ENCODE peak calls at places on chromosome 1, in nine cellular contexts. One of them, this sample, is unnamed.

GRCh38 chr1:228046421-228047182 is 35.9 kb upstream of the ARF1 start:
- DNase-seq in K562: no peak
- DNase-seq in prostate gland: no peak
- DNase-seq in vagina: no peak
- DNase-seq in sigmoid colon: peak
- DNase-seq in HCT116: no peak
- DNase-seq in stomach: no peak
- DNase-seq in transverse colon: no peak
- DNase-seq in GM23338: no peak
- DNase-seq in this sample: no peak

GRCh38 chr1:117512728-117513321 is 93.0 kb upstream of the TENT5C start:
- DNase-seq in vagina: no peak
- DNase-seq in sigmoid colon: no peak
- DNase-seq in GM23338: peak
- DNase-seq in K562: peak
- DNase-seq in transverse colon: no peak
- DNase-seq in HCT116: no peak
- DNase-seq in stomach: no peak
- DNase-seq in prostate gland: no peak
- DNase-seq in this sample: no peak

GRCh38 chr1:49048188-49048587 is 271.5 kb upstream of the BEND5 start:
- DNase-seq in stomach: no peak
- DNase-seq in GM23338: no peak
- DNase-seq in prostate gland: no peak
- DNase-seq in transverse colon: no peak
- DNase-seq in vagina: no peak
- DNase-seq in K562: no peak
- DNase-seq in sigmoid colon: no peak
- DNase-seq in HCT116: no peak
- DNase-seq in this sample: no peak

GRCh38 chr1:218412181-218412580 is 67.0 kb downstream of the TGFB2 start:
- DNase-seq in HCT116: no peak
- DNase-seq in GM23338: no peak
- DNase-seq in sigmoid colon: no peak
- DNase-seq in K562: no peak
- DNase-seq in prostate gland: no peak
- DNase-seq in transverse colon: no peak
- DNase-seq in stomach: no peak
- DNase-seq in vagina: no peak
- DNase-seq in this sample: no peak

GRCh38 chr1:38125016-38125415 is 78.4 kb upstream of the POU3F1 start:
- DNase-seq in vagina: no peak
- DNase-seq in HCT116: no peak
- DNase-seq in K562: no peak
- DNase-seq in stomach: no peak
- DNase-seq in prostate gland: no peak
- DNase-seq in GM23338: no peak
- DNase-seq in sigmoid colon: peak
- DNase-seq in transverse colon: no peak
- DNase-seq in this sample: no peak

GRCh38 chr1:11913291-11913690 is 12.9 kb downstream of the KIAA2013 start:
- DNase-seq in HCT116: no peak
- DNase-seq in prostate gland: no peak
- DNase-seq in GM23338: peak
- DNase-seq in sigmoid colon: no peak
- DNase-seq in K562: no peak
- DNase-seq in vagina: no peak
- DNase-seq in stomach: no peak
- DNase-seq in transverse colon: no peak
- DNase-seq in this sample: no peak

GRCh38 chr1:170545476-170545875 is 13.5 kb downstream of the GORAB start:
- DNase-seq in GM23338: no peak
- DNase-seq in vagina: no peak
- DNase-seq in transverse colon: no peak
- DNase-seq in HCT116: no peak
- DNase-seq in prostate gland: no peak
- DNase-seq in stomach: no peak
- DNase-seq in K562: no peak
- DNase-seq in sigmoid colon: no peak
- DNase-seq in this sample: no peak

GRCh38 chr1:85406887-85407593 is 57.9 kb downstream of the DDAH1 start:
- DNase-seq in prostate gland: peak
- DNase-seq in HCT116: peak
- DNase-seq in K562: no peak
- DNase-seq in transverse colon: peak
- DNase-seq in sigmoid colon: peak
- DNase-seq in stomach: peak
- DNase-seq in vagina: no peak
- DNase-seq in GM23338: no peak
- DNase-seq in this sample: no peak

GRCh38 chr1:43053040-43053439 is 94.4 kb upstream of the SLC2A1 start:
- DNase-seq in transverse colon: no peak
- DNase-seq in GM23338: no peak
- DNase-seq in K562: no peak
- DNase-seq in HCT116: no peak
- DNase-seq in stomach: no peak
- DNase-seq in vagina: no peak
- DNase-seq in prostate gland: no peak
- DNase-seq in sigmoid colon: no peak
- DNase-seq in this sample: no peak

GRCh38 chr1:192747305-192747704 is 61.5 kb upstream of the RGS2 start:
- DNase-seq in HCT116: no peak
- DNase-seq in prostate gland: no peak
- DNase-seq in GM23338: no peak
- DNase-seq in transverse colon: no peak
- DNase-seq in K562: no peak
- DNase-seq in sigmoid colon: no peak
- DNase-seq in stomach: no peak
- DNase-seq in vagina: no peak
- DNase-seq in this sample: no peak

GRCh38 chr1:52947490-52947889 is 20.4 kb downstream of the SCP2 start:
- DNase-seq in sigmoid colon: no peak
- DNase-seq in stomach: no peak
- DNase-seq in GM23338: no peak
- DNase-seq in HCT116: no peak
- DNase-seq in vagina: no peak
- DNase-seq in K562: no peak
- DNase-seq in prostate gland: no peak
- DNase-seq in transverse colon: no peak
- DNase-seq in this sample: no peak

GRCh38 chr1:160956966-160957365 is 2.4 kb upstream of the ITLN2 start:
- DNase-seq in K562: no peak
- DNase-seq in sigmoid colon: no peak
- DNase-seq in GM23338: no peak
- DNase-seq in HCT116: no peak
- DNase-seq in stomach: no peak
- DNase-seq in transverse colon: no peak
- DNase-seq in vagina: no peak
- DNase-seq in prostate gland: no peak
- DNase-seq in this sample: no peak

GRCh38 chr1:17414022-17414421 is 25.5 kb downstream of the RCC2 start:
- DNase-seq in stomach: no peak
- DNase-seq in GM23338: no peak
- DNase-seq in transverse colon: no peak
- DNase-seq in HCT116: no peak
- DNase-seq in prostate gland: no peak
- DNase-seq in sigmoid colon: no peak
- DNase-seq in K562: no peak
- DNase-seq in vagina: no peak
- DNase-seq in this sample: no peak

GRCh38 chr1:17409391-17409811 is 30.1 kb downstream of the RCC2 start:
- DNase-seq in sigmoid colon: no peak
- DNase-seq in K562: no peak
- DNase-seq in stomach: peak
- DNase-seq in GM23338: no peak
- DNase-seq in prostate gland: no peak
- DNase-seq in vagina: no peak
- DNase-seq in HCT116: no peak
- DNase-seq in transverse colon: no peak
- DNase-seq in this sample: no peak

GRCh38 chr1:17416389-17416788 is 23.1 kb downstream of the RCC2 start:
- DNase-seq in prostate gland: no peak
- DNase-seq in K562: no peak
- DNase-seq in vagina: no peak
- DNase-seq in transverse colon: no peak
- DNase-seq in stomach: no peak
- DNase-seq in GM23338: no peak
- DNase-seq in sigmoid colon: no peak
- DNase-seq in HCT116: no peak
- DNase-seq in this sample: no peak

GRCh38 chr1:17412093-17412870 is 27.2 kb downstream of the RCC2 start:
- DNase-seq in vagina: no peak
- DNase-seq in stomach: no peak
- DNase-seq in sigmoid colon: no peak
- DNase-seq in GM23338: no peak
- DNase-seq in prostate gland: peak
- DNase-seq in K562: no peak
- DNase-seq in HCT116: no peak
- DNase-seq in transverse colon: no peak
- DNase-seq in this sample: no peak
- TF ChIP-seq POLR2AphosphoS5 in vagina: no peak
- TF ChIP-seq POLR2AphosphoS5 in stomach: no peak
- TF ChIP-seq POLR2AphosphoS5 in sigmoid colon: no peak
- TF ChIP-seq POLR2AphosphoS5 in GM23338: no peak
- TF ChIP-seq POLR2AphosphoS5 in prostate gland: peak
- TF ChIP-seq POLR2AphosphoS5 in K562: peak
- TF ChIP-seq POLR2AphosphoS5 in HCT116: no peak
- TF ChIP-seq POLR2AphosphoS5 in transverse colon: no peak
- TF ChIP-seq POLR2AphosphoS5 in this sample: no peak

DNA sequence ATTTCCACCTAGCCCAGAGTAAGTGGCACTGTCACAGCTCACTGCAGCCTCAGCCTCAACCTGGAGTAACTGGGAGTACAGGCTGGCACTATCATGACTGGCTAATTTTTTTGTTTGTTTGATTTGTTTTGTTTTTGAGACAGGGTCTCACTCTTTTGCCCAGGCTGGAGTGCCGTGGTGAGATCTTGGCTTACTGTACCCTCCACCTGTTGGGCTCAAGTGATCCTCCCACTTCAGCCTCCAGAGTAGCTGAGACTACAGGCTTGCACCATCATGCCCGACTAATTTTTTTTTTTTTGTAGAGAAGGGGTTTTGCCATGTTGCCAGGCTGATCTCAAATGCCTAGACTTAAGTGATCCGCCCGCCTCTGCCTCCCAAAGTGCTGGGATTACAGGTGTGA is 2.5 kb downstream of the UCK2 start:
- DNase-seq in vagina: no peak
- DNase-seq in sigmoid colon: no peak
- DNase-seq in stomach: no peak
- DNase-seq in GM23338: no peak
- DNase-seq in prostate gland: no peak
- DNase-seq in transverse colon: no peak
- DNase-seq in HCT116: no peak
- DNase-seq in K562: no peak
- DNase-seq in this sample: no peak
- H3K4me3 ChIP-seq in vagina: no peak
- H3K4me3 ChIP-seq in sigmoid colon: no peak
- H3K4me3 ChIP-seq in stomach: peak
- H3K4me3 ChIP-seq in GM23338: peak
- H3K4me3 ChIP-seq in prostate gland: no peak
- H3K4me3 ChIP-seq in transverse colon: no peak
- H3K4me3 ChIP-seq in HCT116: no peak
- H3K4me3 ChIP-seq in K562: peak
- H3K4me3 ChIP-seq in this sample: peak

DNA sequence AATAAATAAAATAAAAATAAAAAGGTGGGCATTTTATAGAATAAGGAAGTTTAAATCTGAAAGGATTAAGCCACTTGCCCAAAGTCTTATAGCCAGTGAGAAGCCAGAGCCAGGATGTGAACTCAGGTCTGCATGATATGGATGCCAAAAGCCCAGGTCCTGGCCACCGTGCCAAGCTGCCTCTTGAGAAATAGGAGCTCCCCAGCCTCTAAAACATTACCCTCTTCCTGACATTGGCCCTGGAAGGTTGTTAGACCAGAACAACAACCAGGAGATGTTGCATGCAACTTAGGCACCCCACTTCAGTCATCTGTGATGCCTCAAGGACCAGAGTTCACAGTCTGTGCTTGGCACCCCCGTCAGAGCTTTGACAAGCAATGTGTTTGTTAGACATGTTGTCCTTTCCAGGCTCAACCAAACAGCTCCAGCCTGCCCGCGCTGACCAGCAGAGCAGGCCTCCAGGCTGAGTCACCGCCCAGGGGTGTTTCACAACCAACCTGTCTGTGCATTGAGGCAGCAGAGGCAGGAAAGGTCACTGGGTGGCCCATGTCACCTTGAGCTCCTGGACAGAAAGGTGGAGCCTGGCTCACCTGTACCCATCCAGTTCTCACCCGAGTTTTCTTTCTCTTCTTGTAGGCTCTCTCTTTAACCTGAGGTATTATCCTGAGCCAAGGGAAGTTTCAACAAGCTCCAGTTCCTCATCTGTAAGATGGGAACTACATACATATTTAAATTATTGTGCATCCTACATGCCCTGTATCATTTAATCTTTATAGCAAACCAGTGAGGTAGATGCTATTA is 14.9 kb upstream of the MED18 start:
- DNase-seq in vagina: no peak
- DNase-seq in sigmoid colon: no peak
- DNase-seq in prostate gland: no peak
- DNase-seq in K562: peak
- DNase-seq in HCT116: peak
- DNase-seq in stomach: peak
- DNase-seq in GM23338: no peak
- DNase-seq in transverse colon: peak
- DNase-seq in this sample: no peak
- H3K27ac ChIP-seq in vagina: no peak
- H3K27ac ChIP-seq in sigmoid colon: no peak
- H3K27ac ChIP-seq in prostate gland: no peak
- H3K27ac ChIP-seq in K562: peak
- H3K27ac ChIP-seq in HCT116: peak
- H3K27ac ChIP-seq in stomach: no peak
- H3K27ac ChIP-seq in GM23338: no peak
- H3K27ac ChIP-seq in transverse colon: no peak
- H3K27ac ChIP-seq in this sample: no peak

GRCh38 chr1:145993618-145994390 is 2.6 kb downstream of the TXNIP start:
- DNase-seq in HCT116: no peak
- DNase-seq in K562: no peak
- DNase-seq in prostate gland: no peak
- DNase-seq in stomach: peak
- DNase-seq in GM23338: no peak
- DNase-seq in vagina: no peak
- DNase-seq in transverse colon: no peak
- DNase-seq in sigmoid colon: peak
- DNase-seq in this sample: no peak

GRCh38 chr1:145992502-145992936 is 3.9 kb downstream of the TXNIP start:
- DNase-seq in transverse colon: no peak
- DNase-seq in HCT116: no peak
- DNase-seq in stomach: peak
- DNase-seq in prostate gland: no peak
- DNase-seq in K562: no peak
- DNase-seq in GM23338: no peak
- DNase-seq in vagina: no peak
- DNase-seq in sigmoid colon: peak
- DNase-seq in this sample: no peak

GRCh38 chr1:145990249-145991097 is 5.9 kb downstream of the TXNIP start:
- DNase-seq in vagina: no peak
- DNase-seq in HCT116: no peak
- DNase-seq in transverse colon: peak
- DNase-seq in K562: no peak
- DNase-seq in stomach: peak
- DNase-seq in prostate gland: no peak
- DNase-seq in GM23338: peak
- DNase-seq in sigmoid colon: peak
- DNase-seq in this sample: no peak

GRCh38 chr1:145992958-145993617 is 3.3 kb downstream of the TXNIP start:
- DNase-seq in K562: no peak
- DNase-seq in vagina: no peak
- DNase-seq in sigmoid colon: no peak
- DNase-seq in HCT116: no peak
- DNase-seq in prostate gland: no peak
- DNase-seq in transverse colon: no peak
- DNase-seq in stomach: no peak
- DNase-seq in GM23338: no peak
- DNase-seq in this sample: no peak

GRCh38 chr1:145991799-145992412 is 4.5 kb downstream of the TXNIP start:
- DNase-seq in prostate gland: no peak
- DNase-seq in stomach: peak
- DNase-seq in GM23338: no peak
- DNase-seq in vagina: no peak
- DNase-seq in transverse colon: no peak
- DNase-seq in sigmoid colon: peak
- DNase-seq in HCT116: no peak
- DNase-seq in K562: peak
- DNase-seq in this sample: no peak
- TF ChIP-seq POLR2AphosphoS5 in prostate gland: peak
- TF ChIP-seq POLR2AphosphoS5 in stomach: no peak
- TF ChIP-seq POLR2AphosphoS5 in GM23338: peak
- TF ChIP-seq POLR2AphosphoS5 in vagina: no peak
- TF ChIP-seq POLR2AphosphoS5 in transverse colon: peak
- TF ChIP-seq POLR2AphosphoS5 in sigmoid colon: peak
- TF ChIP-seq POLR2AphosphoS5 in HCT116: no peak
- TF ChIP-seq POLR2AphosphoS5 in K562: peak
- TF ChIP-seq POLR2AphosphoS5 in this sample: peak